ENCODE peak calls at places on chromosome 20, in nine cellular contexts. M is RWPE1, B is A549, E is hepatocyte, U is cardiac muscle cell, I is Calu3, F is WTC11, G is esophagus squamous epithelium, V is B cell. L is an unnamed sample.

GRCh38 chr20:46872315-46873211 is 22.1 kb upstream of the EYA2 start:
- DNase-seq in M (peak; percentile 42), B (no peak), E (no peak), U (peak; percentile 41), I (peak; percentile 11), F (no peak), G (no peak), V (no peak), L (peak; percentile 14)

GRCh38 chr20:57503035-57503658 is 21.8 kb downstream of the CTCFL start:
- DNase-seq in M (no peak), B (no peak), E (no peak), U (no peak), I (no peak), F (no peak), G (no peak), V (no peak), L (no peak)

GRCh38 chr20:46265539-46265938 is 42.8 kb downstream of the CDH22 start:
- DNase-seq in M (no peak), B (no peak), E (no peak), U (no peak), I (no peak), F (no peak), G (no peak), V (no peak), L (no peak)

GRCh38 chr20:59743767-59744485 is 139.6 kb downstream of the PHACTR3 start:
- DNase-seq in M (peak; percentile 48), B (no peak), E (no peak), U (no peak), I (peak; percentile 72), F (peak; percentile 54), G (no peak), V (no peak), L (no peak)

GRCh38 chr20:58330692-58331091 is 21.2 kb downstream of the RAB22A start:
- DNase-seq in M (no peak), B (no peak), E (no peak), U (peak; percentile 50), I (no peak), F (no peak), G (no peak), V (no peak), L (no peak)

GRCh38 chr20:12327205-12327604 is 409.5 kb downstream of the BTBD3 start:
- DNase-seq in M (no peak), B (no peak), E (peak; percentile 18), U (peak; percentile 25), I (no peak), F (no peak), G (no peak), V (no peak), L (no peak)

GRCh38 chr20:6623989-6624388 is 143.5 kb upstream of the BMP2 start:
- DNase-seq in M (no peak), B (no peak), E (peak; percentile 28), U (no peak), I (no peak), F (no peak), G (no peak), V (no peak), L (no peak)

GRCh38 chr20:44649976-44650375 is 1.5 kb downstream of the ADA start:
- DNase-seq in M (no peak), B (no peak), E (no peak), U (no peak), I (no peak), F (no peak), G (no peak), V (no peak), L (no peak)

GRCh38 chr20:47681977-47682812 is 103.1 kb downstream of the SULF2 start:
- DNase-seq in M (no peak), B (no peak), E (peak; percentile 29), U (peak; percentile 91), I (no peak), F (no peak), G (no peak), V (no peak), L (no peak)

GRCh38 chr20:43949741-43950618 is 35.3 kb downstream of the TOX2 start:
- DNase-seq in M (no peak), B (no peak), E (no peak), U (peak; percentile 46), I (no peak), F (no peak), G (peak; percentile 20), V (peak; percentile 44), L (peak; percentile 91)

GRCh38 chr20:16761305-16761829 is 13.2 kb downstream of the OTOR start:
- DNase-seq in M (peak; percentile 71), B (peak; percentile 78), E (peak; percentile 79), U (peak; percentile 81), I (peak; percentile 13), F (peak; percentile 43), G (no peak), V (peak; percentile 45), L (peak; percentile 56)

DNA sequence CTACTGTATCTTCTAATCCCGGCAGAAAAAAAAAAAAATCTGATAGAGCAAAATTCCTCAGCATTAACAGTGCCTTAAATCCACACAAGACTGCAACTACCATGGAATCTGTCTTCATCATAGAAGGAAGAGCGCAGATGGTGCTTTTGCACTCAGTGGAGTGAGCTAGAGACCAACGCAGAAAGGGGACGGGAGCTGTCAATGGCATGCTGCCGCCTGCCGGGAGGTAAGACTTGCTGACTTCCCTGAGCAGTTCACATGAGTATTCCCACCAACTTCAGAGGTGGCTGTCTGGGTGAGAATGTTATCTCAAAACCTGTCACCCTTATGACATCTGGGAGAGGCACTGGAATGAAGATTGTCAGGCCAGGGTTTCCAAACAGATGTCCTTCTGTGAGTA is 35.6 kb downstream of the DZANK1 start:
- DNase-seq in M (no peak), B (no peak), E (peak; percentile 42), U (no peak), I (no peak), F (no peak), G (no peak), V (no peak), L (no peak)
- TF ChIP-seq CTCF in M (no peak), B (no peak), E (peak; percentile 33), U (peak; percentile 9), I (no peak), F (no peak), G (no peak), V (no peak), L (no peak)

GRCh38 chr20:41344477-41344876 is 3.9 kb downstream of the LPIN3 start:
- DNase-seq in M (no peak), B (no peak), E (no peak), U (no peak), I (no peak), F (no peak), G (no peak), V (no peak), L (no peak)

GRCh38 chr20:41342474-41343464 is 2.1 kb downstream of the LPIN3 start:
- DNase-seq in M (no peak), B (no peak), E (no peak), U (no peak), I (no peak), F (no peak), G (no peak), V (no peak), L (no peak)

GRCh38 chr20:41336711-41337492 is 3.7 kb upstream of the LPIN3 start:
- DNase-seq in M (no peak), B (no peak), E (peak; percentile 1), U (no peak), I (no peak), F (no peak), G (no peak), V (no peak), L (no peak)

GRCh38 chr20:41339957-41340326 is 679 bp upstream of the LPIN3 start:
- DNase-seq in M (peak; percentile 95), B (peak; percentile 77), E (peak; percentile 94), U (peak; percentile 70), I (peak; percentile 99), F (peak; percentile 98), G (no peak), V (peak; percentile 82), L (peak; percentile 88)

DNA sequence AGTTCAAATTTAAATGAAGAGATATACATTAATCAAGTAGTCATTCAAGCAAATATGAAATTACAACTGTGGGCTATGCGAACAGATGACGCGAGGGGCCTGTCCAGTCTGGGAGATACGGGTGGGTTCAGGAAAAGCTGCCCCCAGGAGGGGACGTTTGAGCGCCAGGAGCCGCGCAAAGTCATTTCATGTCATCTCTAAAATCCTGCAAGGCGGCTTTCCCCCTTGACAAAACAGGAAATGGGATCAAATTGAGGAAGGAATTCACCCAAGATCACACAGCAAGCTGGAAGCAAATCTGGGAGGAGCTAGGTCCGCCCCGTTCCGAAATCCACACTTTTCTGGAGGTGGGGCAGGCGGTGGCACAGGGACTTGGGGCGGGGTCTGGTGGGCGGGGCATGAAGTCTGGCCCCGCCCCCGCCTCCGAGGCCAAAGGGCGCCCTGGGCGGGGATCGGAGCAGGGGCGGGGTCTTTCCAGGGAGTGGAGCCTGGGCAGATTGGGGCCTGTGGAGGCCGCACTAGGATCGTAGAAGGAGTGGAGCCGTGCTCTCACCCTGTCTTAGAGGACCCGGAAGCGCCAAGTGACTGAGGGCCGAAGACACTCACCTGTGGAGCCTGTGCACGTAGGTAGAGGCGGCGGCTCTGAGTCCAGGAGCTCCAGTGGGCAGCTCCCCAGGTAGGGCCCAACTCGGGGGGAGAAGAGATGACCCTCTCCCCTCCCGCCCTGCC is at the start of gene LPIN3:
- DNase-seq in M (peak; percentile 100), B (peak; percentile 79), E (peak; percentile 96), U (peak; percentile 93), I (peak; percentile 96), F (peak; percentile 94), G (no peak), V (no peak), L (peak; percentile 67)
- TF ChIP-seq CTCF in M (peak; percentile 72), B (no peak), E (peak; percentile 56), U (peak; percentile 4), I (no peak), F (no peak), G (peak; percentile 21), V (peak; percentile 70), L (peak; percentile 37)

DNA sequence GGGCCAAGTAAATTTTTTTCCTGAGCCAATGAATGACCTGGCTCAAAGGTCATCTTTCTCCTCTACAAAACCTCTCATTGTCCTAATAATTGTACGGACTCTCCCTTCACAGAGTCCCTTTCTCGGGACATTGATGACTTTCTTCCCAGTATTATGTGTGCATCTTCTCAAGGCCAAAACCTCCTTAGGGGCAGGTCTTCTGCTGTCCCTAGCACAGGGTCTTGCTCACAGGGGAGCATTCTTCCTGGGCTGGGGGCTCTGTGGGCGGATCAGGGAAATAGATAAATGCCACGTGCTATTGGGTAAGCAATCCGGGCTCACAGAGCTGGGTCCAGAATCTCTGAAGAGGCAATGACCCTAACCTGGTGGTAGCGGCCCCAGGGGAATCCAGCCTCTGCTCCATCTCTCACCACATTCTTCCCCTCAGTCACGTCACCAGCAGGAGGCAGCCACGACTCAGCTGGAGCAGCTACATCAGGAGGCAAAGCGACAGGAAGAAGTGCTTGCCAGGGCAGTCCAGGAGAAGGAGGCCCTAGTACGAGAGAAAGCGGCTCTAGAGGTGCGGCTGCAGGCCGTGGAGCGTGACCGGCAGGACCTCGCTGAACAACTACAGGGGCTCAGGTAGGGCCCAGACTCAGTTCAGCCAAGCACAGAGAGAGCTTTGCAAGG is 23.5 kb downstream of the CEP250 start:
- DNase-seq in M (no peak), B (no peak), E (no peak), U (peak; percentile 13), I (no peak), F (peak; percentile 46), G (no peak), V (peak; percentile 53), L (peak; percentile 32)
- TF ChIP-seq CTCF in M (no peak), B (no peak), E (no peak), U (no peak), I (peak; percentile 15), F (no peak), G (no peak), V (peak; percentile 4), L (no peak)

DNA sequence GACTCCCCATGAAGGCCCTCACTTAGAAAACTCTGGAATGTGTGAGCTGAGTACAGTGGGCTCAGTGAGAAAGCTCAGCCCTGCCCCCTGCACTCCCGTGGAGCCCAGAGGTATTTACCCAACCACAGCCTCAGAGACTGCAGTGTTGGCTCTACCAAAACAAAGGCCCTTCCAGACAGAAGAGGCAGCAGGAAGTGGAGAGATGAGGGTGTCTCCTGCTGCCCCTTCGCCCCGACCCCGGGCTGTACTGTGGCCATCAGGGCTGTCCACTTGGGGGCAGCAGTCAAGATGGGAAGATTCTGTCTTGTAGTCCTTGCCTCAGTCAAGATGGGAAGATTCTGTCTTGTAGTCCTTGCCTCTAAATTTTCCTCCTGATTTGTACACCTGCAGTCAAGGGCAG is 341.3 kb downstream of the TAF4 start:
- DNase-seq in M (no peak), B (peak; percentile 18), E (no peak), U (no peak), I (peak; percentile 30), F (peak; percentile 65), G (no peak), V (no peak), L (no peak)
- TF ChIP-seq CTCF in M (no peak), B (peak; percentile 25), E (peak; percentile 38), U (no peak), I (peak; percentile 36), F (peak; percentile 38), G (no peak), V (no peak), L (no peak)